ENCODE peak calls at places on chromosomes 11 and 22, in five cellular contexts. Y, V, H, G and J are unnamed samples.

GRCh38 chr11:125168875-125169537 is 4.5 kb downstream of the PKNOX2 start:
- DNase-seq in Y (no peak), G (no peak), V (no peak), H (no peak), J (no peak)

GRCh38 chr22:29907753-29908515 is 25.0 kb downstream of the MTMR3 start:
- DNase-seq in H (no peak), Y (peak; percentile 62), G (no peak), V (peak; percentile 70), J (no peak)

GRCh38 chr11:10730151-10730550 is 20.9 kb upstream of the CTR9 start:
- DNase-seq in Y (no peak), H (no peak), V (no peak), G (peak; percentile 46), J (no peak)

GRCh38 chr11:92329644-92330043 is 105.0 kb downstream of the FAT3 start:
- DNase-seq in Y (no peak), G (no peak), V (peak; percentile 26), H (no peak), J (no peak)

GRCh38 chr11:120694706-120695105 is 183.2 kb downstream of the GRIK4 start:
- DNase-seq in V (no peak), Y (no peak), G (no peak), H (no peak), J (no peak)

GRCh38 chr11:110606415-110606814 is 105.8 kb downstream of the ARHGAP20 start:
- DNase-seq in Y (no peak), V (no peak), H (no peak), G (no peak), J (no peak)

GRCh38 chr11:85685131-85685819 is 720 bp downstream of the CCDC89 start:
- DNase-seq in V (peak; percentile 26), H (no peak), G (no peak), Y (no peak), J (no peak)

GRCh38 chr11:88384678-88385015 is 47.1 kb upstream of the CTSC start:
- DNase-seq in G (no peak), V (no peak), Y (no peak), H (no peak), J (no peak)

GRCh38 chr11:130131957-130132850 is 27.4 kb upstream of the ST14 start:
- DNase-seq in H (peak; percentile 18), Y (peak; percentile 66), G (peak; percentile 67), V (peak; percentile 76), J (peak; percentile 61)

GRCh38 chr11:6618117-6619020 is 853 bp downstream of the TPP1 start:
- DNase-seq in H (no peak), Y (peak; percentile 40), V (peak; percentile 85), G (peak; percentile 89), J (no peak)

GRCh38 chr22:48423481-48423901 is 1404.2 kb downstream of the BRD1 start:
- DNase-seq in G (no peak), H (no peak), Y (no peak), V (no peak), J (no peak)

GRCh38 chr11:86818466-86819282 is 18.3 kb downstream of the PRSS23 start:
- DNase-seq in Y (no peak), V (peak; percentile 60), G (peak; percentile 67), H (no peak), J (no peak)

GRCh38 chr11:58575377-58576020 is at the start of gene LPXN:
- DNase-seq in Y (peak; percentile 14), G (peak; percentile 81), H (no peak), V (peak; percentile 4), J (no peak)

GRCh38 chr22:49243965-49244364 is 583.7 kb downstream of the BRD1 start:
- DNase-seq in V (no peak), Y (no peak), H (no peak), G (no peak), J (no peak)

GRCh38 chr11:94674005-94674491 is 94.1 kb upstream of the AMOTL1 start:
- DNase-seq in Y (no peak), G (no peak), V (no peak), H (no peak), J (no peak)

GRCh38 chr11:122004446-122004845 is 111.6 kb downstream of the BLID start:
- DNase-seq in Y (no peak), H (no peak), G (no peak), V (no peak), J (no peak)

GRCh38 chr11:120268686-120269085 is 28.7 kb downstream of the POU2F3 start:
- DNase-seq in V (no peak), H (no peak), G (no peak), Y (no peak), J (no peak)

GRCh38 chr22:33788927-33789326 is 131.3 kb downstream of the LARGE1 start:
- DNase-seq in G (no peak), V (no peak), Y (no peak), H (no peak), J (no peak)